ENCODE peak calls at places on chromosomes 6 and 20, in seven cellular contexts. One of them, this sample, is unnamed.

GRCh38 chr6:80214436-80215022 is 108.1 kb downstream of the BCKDHB start:
- DNase-seq in GM23338: peak; percentile 82
- DNase-seq in HCT116: peak; percentile 22
- DNase-seq in HepG2: peak; percentile 29
- DNase-seq in K562: peak; percentile 51
- DNase-seq in SK-N-SH: peak; percentile 45
- DNase-seq in H1: no peak
- DNase-seq in this sample: peak; percentile 62

GRCh38 chr20:47610247-47610944 is 108.7 kb downstream of the NCOA3 start:
- DNase-seq in GM23338: no peak
- DNase-seq in HCT116: peak; percentile 71
- DNase-seq in HepG2: no peak
- DNase-seq in K562: peak; percentile 48
- DNase-seq in SK-N-SH: no peak
- DNase-seq in H1: no peak
- DNase-seq in this sample: peak; percentile 93

GRCh38 chr20:48275737-48276342 is 490.6 kb upstream of the SULF2 start:
- DNase-seq in GM23338: peak; percentile 44
- DNase-seq in HCT116: no peak
- DNase-seq in HepG2: no peak
- DNase-seq in K562: no peak
- DNase-seq in SK-N-SH: peak; percentile 16
- DNase-seq in H1: no peak
- DNase-seq in this sample: no peak

GRCh38 chr20:50260480-50261221 is 70.0 kb downstream of the CEBPB start:
- DNase-seq in GM23338: no peak
- DNase-seq in HCT116: no peak
- DNase-seq in HepG2: no peak
- DNase-seq in K562: peak; percentile 38
- DNase-seq in SK-N-SH: no peak
- DNase-seq in H1: no peak
- DNase-seq in this sample: no peak

GRCh38 chr6:123091091-123091895 is 95.3 kb downstream of the CLVS2 start:
- DNase-seq in GM23338: no peak
- DNase-seq in HCT116: no peak
- DNase-seq in HepG2: peak; percentile 3
- DNase-seq in K562: no peak
- DNase-seq in SK-N-SH: peak; percentile 20
- DNase-seq in H1: no peak
- DNase-seq in this sample: peak; percentile 86

GRCh38 chr6:134853111-134854055 is 96.5 kb downstream of the ALDH8A1 start:
- DNase-seq in GM23338: no peak
- DNase-seq in HCT116: peak; percentile 82
- DNase-seq in HepG2: peak; percentile 69
- DNase-seq in K562: no peak
- DNase-seq in SK-N-SH: no peak
- DNase-seq in H1: no peak
- DNase-seq in this sample: no peak

GRCh38 chr6:143695106-143696059 is 17.6 kb downstream of the PHACTR2 start:
- DNase-seq in GM23338: no peak
- DNase-seq in HCT116: no peak
- DNase-seq in HepG2: no peak
- DNase-seq in K562: no peak
- DNase-seq in SK-N-SH: peak; percentile 41
- DNase-seq in H1: no peak
- DNase-seq in this sample: peak; percentile 49

GRCh38 chr20:2283706-2284423 is 11.9 kb upstream of the TGM3 start:
- DNase-seq in GM23338: no peak
- DNase-seq in HCT116: no peak
- DNase-seq in HepG2: no peak
- DNase-seq in K562: no peak
- DNase-seq in SK-N-SH: no peak
- DNase-seq in H1: no peak
- DNase-seq in this sample: no peak

GRCh38 chr20:52840041-52840440 is 132.1 kb upstream of the TSHZ2 start:
- DNase-seq in GM23338: no peak
- DNase-seq in HCT116: no peak
- DNase-seq in HepG2: no peak
- DNase-seq in K562: no peak
- DNase-seq in SK-N-SH: no peak
- DNase-seq in H1: no peak
- DNase-seq in this sample: no peak

GRCh38 chr20:38357653-38358207 is 11.4 kb downstream of the LBP start:
- DNase-seq in GM23338: no peak
- DNase-seq in HCT116: no peak
- DNase-seq in HepG2: no peak
- DNase-seq in K562: peak; percentile 41
- DNase-seq in SK-N-SH: no peak
- DNase-seq in H1: no peak
- DNase-seq in this sample: no peak

GRCh38 chr20:56995635-56996075 is 270.8 kb downstream of the BMP7 start:
- DNase-seq in GM23338: peak; percentile 86
- DNase-seq in HCT116: peak; percentile 29
- DNase-seq in HepG2: peak; percentile 23
- DNase-seq in K562: peak; percentile 63
- DNase-seq in SK-N-SH: peak; percentile 59
- DNase-seq in H1: peak; percentile 88
- DNase-seq in this sample: no peak

GRCh38 chr20:41143354-41143753 is 6.0 kb downstream of the PLCG1 start:
- DNase-seq in GM23338: no peak
- DNase-seq in HCT116: no peak
- DNase-seq in HepG2: no peak
- DNase-seq in K562: no peak
- DNase-seq in SK-N-SH: no peak
- DNase-seq in H1: no peak
- DNase-seq in this sample: no peak

GRCh38 chr20:14921546-14921945 is 584.1 kb upstream of the FLRT3 start:
- DNase-seq in GM23338: no peak
- DNase-seq in HCT116: no peak
- DNase-seq in HepG2: no peak
- DNase-seq in K562: no peak
- DNase-seq in SK-N-SH: no peak
- DNase-seq in H1: no peak
- DNase-seq in this sample: peak; percentile 29

GRCh38 chr6:57305754-57306153 is 11.7 kb upstream of the PRIM2 start:
- DNase-seq in GM23338: no peak
- DNase-seq in HCT116: no peak
- DNase-seq in HepG2: no peak
- DNase-seq in K562: no peak
- DNase-seq in SK-N-SH: no peak
- DNase-seq in H1: no peak
- DNase-seq in this sample: no peak

GRCh38 chr20:40900816-40901215 is 127.8 kb upstream of the TOP1 start:
- DNase-seq in GM23338: no peak
- DNase-seq in HCT116: no peak
- DNase-seq in HepG2: no peak
- DNase-seq in K562: no peak
- DNase-seq in SK-N-SH: no peak
- DNase-seq in H1: no peak
- DNase-seq in this sample: no peak

GRCh38 chr20:7776148-7776547 is 164.1 kb downstream of the HAO1 start:
- DNase-seq in GM23338: peak; percentile 1
- DNase-seq in HCT116: no peak
- DNase-seq in HepG2: no peak
- DNase-seq in K562: no peak
- DNase-seq in SK-N-SH: no peak
- DNase-seq in H1: no peak
- DNase-seq in this sample: no peak

DNA sequence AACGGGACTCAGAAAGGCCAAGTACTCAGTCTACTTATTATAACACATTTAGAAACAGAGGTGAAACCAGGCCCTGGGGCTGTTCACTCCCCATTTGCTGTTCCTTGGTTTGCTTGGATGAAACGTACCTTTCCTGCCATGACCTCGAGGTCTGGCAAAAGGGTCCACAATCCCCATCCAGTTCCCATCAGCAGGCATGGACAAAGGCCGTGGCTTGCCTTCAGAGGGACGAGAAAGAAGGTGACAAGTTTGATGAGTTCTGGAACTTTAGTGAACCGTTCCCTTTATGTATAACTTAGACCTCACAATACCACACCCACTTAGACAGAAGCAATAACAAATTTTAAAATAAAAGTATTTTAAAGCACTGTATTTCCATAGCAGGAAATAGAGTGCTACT is 53.6 kb upstream of the IPCEF1 start:
- DNase-seq in GM23338: no peak
- DNase-seq in HCT116: no peak
- DNase-seq in HepG2: no peak
- DNase-seq in K562: no peak
- DNase-seq in SK-N-SH: no peak
- DNase-seq in H1: no peak
- DNase-seq in this sample: no peak
- H3K4me2 ChIP-seq in GM23338: no peak overlapping the region
- H3K4me2 ChIP-seq in HCT116: peak overlapping the region; percentile 66
- H3K4me2 ChIP-seq in HepG2: no peak overlapping the region
- H3K4me2 ChIP-seq in K562: no peak overlapping the region
- H3K4me2 ChIP-seq in SK-N-SH: peak overlapping the region; percentile 66
- H3K4me2 ChIP-seq in H1: no peak overlapping the region
- H3K4me2 ChIP-seq in this sample: peak overlapping the region; percentile 81

GRCh38 chr6:42484261-42484660 is 32.5 kb upstream of the TRERF1 start:
- DNase-seq in GM23338: no peak
- DNase-seq in HCT116: no peak
- DNase-seq in HepG2: no peak
- DNase-seq in K562: no peak
- DNase-seq in SK-N-SH: no peak
- DNase-seq in H1: no peak
- DNase-seq in this sample: no peak
- TF ChIP-seq POLR2AphosphoS5 in GM23338: no peak
- TF ChIP-seq POLR2AphosphoS5 in HCT116: no peak
- TF ChIP-seq POLR2AphosphoS5 in HepG2: no peak
- TF ChIP-seq POLR2AphosphoS5 in K562: no peak
- TF ChIP-seq POLR2AphosphoS5 in SK-N-SH: no peak
- TF ChIP-seq POLR2AphosphoS5 in H1: no peak
- TF ChIP-seq POLR2AphosphoS5 in this sample: no peak

GRCh38 chr6:139590206-139590605 is 215.8 kb upstream of the CITED2 start:
- DNase-seq in GM23338: no peak
- DNase-seq in HCT116: no peak
- DNase-seq in HepG2: no peak
- DNase-seq in K562: no peak
- DNase-seq in SK-N-SH: no peak
- DNase-seq in H1: no peak
- DNase-seq in this sample: no peak
- H3K27ac ChIP-seq in GM23338: no peak overlapping the region
- H3K27ac ChIP-seq in HCT116: no peak overlapping the region
- H3K27ac ChIP-seq in HepG2: no peak overlapping the region
- H3K27ac ChIP-seq in K562: no peak overlapping the region
- H3K27ac ChIP-seq in SK-N-SH: no peak overlapping the region
- H3K27ac ChIP-seq in H1: no peak overlapping the region
- H3K27ac ChIP-seq in this sample: no peak overlapping the region

GRCh38 chr6:118864330-118865166 is 29.4 kb upstream of the ASF1A start:
- DNase-seq in GM23338: no peak
- DNase-seq in HCT116: no peak
- DNase-seq in HepG2: no peak
- DNase-seq in K562: no peak
- DNase-seq in SK-N-SH: no peak
- DNase-seq in H1: no peak
- DNase-seq in this sample: peak; percentile 41
- H3K4me2 ChIP-seq in GM23338: no peak overlapping the region
- H3K4me2 ChIP-seq in HCT116: no peak overlapping the region
- H3K4me2 ChIP-seq in HepG2: no peak overlapping the region
- H3K4me2 ChIP-seq in K562: peak overlapping the region; percentile 16
- H3K4me2 ChIP-seq in SK-N-SH: no peak overlapping the region
- H3K4me2 ChIP-seq in H1: no peak overlapping the region
- H3K4me2 ChIP-seq in this sample: no peak overlapping the region

GRCh38 chr6:24971067-24971466 is 35.3 kb upstream of the RIPOR2 start:
- DNase-seq in GM23338: no peak
- DNase-seq in HCT116: no peak
- DNase-seq in HepG2: no peak
- DNase-seq in K562: no peak
- DNase-seq in SK-N-SH: no peak
- DNase-seq in H1: no peak
- DNase-seq in this sample: no peak

GRCh38 chr6:24969343-24969860 is 33.6 kb upstream of the RIPOR2 start:
- DNase-seq in GM23338: no peak
- DNase-seq in HCT116: no peak
- DNase-seq in HepG2: no peak
- DNase-seq in K562: no peak
- DNase-seq in SK-N-SH: no peak
- DNase-seq in H1: no peak
- DNase-seq in this sample: no peak

GRCh38 chr6:24968711-24969110 is 33.0 kb upstream of the RIPOR2 start:
- DNase-seq in GM23338: no peak
- DNase-seq in HCT116: no peak
- DNase-seq in HepG2: no peak
- DNase-seq in K562: no peak
- DNase-seq in SK-N-SH: no peak
- DNase-seq in H1: no peak
- DNase-seq in this sample: no peak

GRCh38 chr6:24974182-24975171 is 38.7 kb upstream of the RIPOR2 start:
- DNase-seq in GM23338: no peak
- DNase-seq in HCT116: no peak
- DNase-seq in HepG2: no peak
- DNase-seq in K562: no peak
- DNase-seq in SK-N-SH: no peak
- DNase-seq in H1: no peak
- DNase-seq in this sample: no peak

DNA sequence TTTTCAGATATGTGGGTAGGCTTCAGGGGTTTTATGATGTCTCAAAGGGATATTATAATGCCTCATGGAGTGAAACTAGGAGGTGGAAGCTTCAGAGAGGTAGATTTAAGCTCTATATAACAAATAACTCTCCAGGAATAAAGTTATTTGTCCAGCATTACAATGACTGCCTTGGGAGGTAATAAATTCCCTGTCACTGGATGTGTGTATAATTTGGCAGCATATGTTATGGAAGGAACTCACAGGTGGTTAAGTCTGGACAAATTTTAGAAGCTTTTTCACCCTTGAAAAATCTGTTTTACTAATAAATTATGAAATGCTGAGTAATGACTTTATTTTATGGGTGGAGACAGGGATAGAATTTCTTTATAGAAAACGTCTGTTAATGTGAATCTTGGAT is 36.8 kb upstream of the RIPOR2 start:
- DNase-seq in GM23338: no peak
- DNase-seq in HCT116: no peak
- DNase-seq in HepG2: no peak
- DNase-seq in K562: no peak
- DNase-seq in SK-N-SH: no peak
- DNase-seq in H1: no peak
- DNase-seq in this sample: no peak
- TF ChIP-seq POLR2AphosphoS5 in GM23338: no peak
- TF ChIP-seq POLR2AphosphoS5 in HCT116: no peak
- TF ChIP-seq POLR2AphosphoS5 in HepG2: no peak
- TF ChIP-seq POLR2AphosphoS5 in K562: no peak
- TF ChIP-seq POLR2AphosphoS5 in SK-N-SH: no peak
- TF ChIP-seq POLR2AphosphoS5 in H1: no peak
- TF ChIP-seq POLR2AphosphoS5 in this sample: no peak